ENCODE peak calls at places on chromosomes 2 and 18, in seven cellular contexts. One of them, this sample, is unnamed.

GRCh38 chr2:69911985-69912563 is 2.8 kb upstream of the MXD1 start:
- DNase-seq in tibial artery: no peak
- DNase-seq in fibroblast of lung: peak; percentile 50
- DNase-seq in HCT116: peak; percentile 46
- DNase-seq in lower lobe of right lung: no peak
- DNase-seq in brain microvascular endothelial cell: no peak
- DNase-seq in IMR-90: peak; percentile 58
- DNase-seq in this sample: no peak

GRCh38 chr2:18077724-18078123 is 199.3 kb downstream of the KCNS3 start:
- DNase-seq in tibial artery: no peak
- DNase-seq in fibroblast of lung: peak; percentile 97
- DNase-seq in HCT116: no peak
- DNase-seq in lower lobe of right lung: no peak
- DNase-seq in brain microvascular endothelial cell: peak; percentile 86
- DNase-seq in IMR-90: peak; percentile 69
- DNase-seq in this sample: no peak

GRCh38 chr18:59155140-59155539 is 15.5 kb downstream of the SEC11C start:
- DNase-seq in tibial artery: no peak
- DNase-seq in fibroblast of lung: peak; percentile 96
- DNase-seq in HCT116: no peak
- DNase-seq in lower lobe of right lung: no peak
- DNase-seq in brain microvascular endothelial cell: no peak
- DNase-seq in IMR-90: peak; percentile 95
- DNase-seq in this sample: no peak

GRCh38 chr2:85468704-85469349 is 50.3 kb downstream of the SH2D6 start:
- DNase-seq in tibial artery: peak; percentile 58
- DNase-seq in fibroblast of lung: peak; percentile 79
- DNase-seq in HCT116: peak; percentile 75
- DNase-seq in lower lobe of right lung: no peak
- DNase-seq in brain microvascular endothelial cell: no peak
- DNase-seq in IMR-90: peak; percentile 58
- DNase-seq in this sample: no peak

GRCh38 chr2:179594268-179595112 is 266.9 kb downstream of the ZNF385B start:
- DNase-seq in tibial artery: no peak
- DNase-seq in fibroblast of lung: peak; percentile 16
- DNase-seq in HCT116: no peak
- DNase-seq in lower lobe of right lung: no peak
- DNase-seq in brain microvascular endothelial cell: no peak
- DNase-seq in IMR-90: no peak
- DNase-seq in this sample: no peak

GRCh38 chr2:204152616-204153015 is 216.1 kb downstream of the ICOS start:
- DNase-seq in tibial artery: no peak
- DNase-seq in fibroblast of lung: peak; percentile 13
- DNase-seq in HCT116: no peak
- DNase-seq in lower lobe of right lung: no peak
- DNase-seq in brain microvascular endothelial cell: no peak
- DNase-seq in IMR-90: no peak
- DNase-seq in this sample: no peak

GRCh38 chr2:20449501-20450200 is 2.8 kb downstream of the RHOB start:
- DNase-seq in tibial artery: peak; percentile 48
- DNase-seq in fibroblast of lung: peak; percentile 30
- DNase-seq in HCT116: no peak
- DNase-seq in lower lobe of right lung: no peak
- DNase-seq in brain microvascular endothelial cell: no peak
- DNase-seq in IMR-90: peak; percentile 46
- DNase-seq in this sample: no peak

GRCh38 chr2:224816816-224817215 is 100.7 kb upstream of the CCDC195 start:
- DNase-seq in tibial artery: no peak
- DNase-seq in fibroblast of lung: peak; percentile 91
- DNase-seq in HCT116: peak; percentile 15
- DNase-seq in lower lobe of right lung: no peak
- DNase-seq in brain microvascular endothelial cell: peak; percentile 34
- DNase-seq in IMR-90: peak; percentile 89
- DNase-seq in this sample: no peak

GRCh38 chr2:72008608-72009007 is 139.1 kb downstream of the CYP26B1 start:
- DNase-seq in tibial artery: peak; percentile 32
- DNase-seq in fibroblast of lung: no peak
- DNase-seq in HCT116: no peak
- DNase-seq in lower lobe of right lung: no peak
- DNase-seq in brain microvascular endothelial cell: no peak
- DNase-seq in IMR-90: no peak
- DNase-seq in this sample: no peak

GRCh38 chr18:9380101-9380500 is 45.5 kb downstream of the TWSG1 start:
- DNase-seq in tibial artery: no peak
- DNase-seq in fibroblast of lung: peak; percentile 20
- DNase-seq in HCT116: no peak
- DNase-seq in lower lobe of right lung: no peak
- DNase-seq in brain microvascular endothelial cell: no peak
- DNase-seq in IMR-90: peak; percentile 48
- DNase-seq in this sample: no peak

GRCh38 chr18:13457327-13457726 is 238.8 kb downstream of the LDLRAD4 start:
- DNase-seq in tibial artery: peak; percentile 44
- DNase-seq in fibroblast of lung: no peak
- DNase-seq in HCT116: no peak
- DNase-seq in lower lobe of right lung: no peak
- DNase-seq in brain microvascular endothelial cell: no peak
- DNase-seq in IMR-90: no peak
- DNase-seq in this sample: no peak
- H3K27ac ChIP-seq in tibial artery: no peak overlapping the region
- H3K27ac ChIP-seq in fibroblast of lung: no peak overlapping the region
- H3K27ac ChIP-seq in HCT116: no peak overlapping the region
- H3K27ac ChIP-seq in lower lobe of right lung: no peak overlapping the region
- H3K27ac ChIP-seq in brain microvascular endothelial cell: no peak overlapping the region
- H3K27ac ChIP-seq in IMR-90: no peak overlapping the region
- H3K27ac ChIP-seq in this sample: no peak overlapping the region

GRCh38 chr2:31254237-31255203 is 20.6 kb downstream of the EHD3 start:
- DNase-seq in tibial artery: no peak
- DNase-seq in fibroblast of lung: no peak
- DNase-seq in HCT116: no peak
- DNase-seq in lower lobe of right lung: no peak
- DNase-seq in brain microvascular endothelial cell: no peak
- DNase-seq in IMR-90: no peak
- DNase-seq in this sample: no peak
- H3K4me3 ChIP-seq in tibial artery: no peak overlapping the region
- H3K4me3 ChIP-seq in fibroblast of lung: no peak overlapping the region
- H3K4me3 ChIP-seq in HCT116: no peak overlapping the region
- H3K4me3 ChIP-seq in lower lobe of right lung: no peak overlapping the region
- H3K4me3 ChIP-seq in brain microvascular endothelial cell: no peak overlapping the region
- H3K4me3 ChIP-seq in IMR-90: no peak overlapping the region
- H3K4me3 ChIP-seq in this sample: no peak overlapping the region

GRCh38 chr2:25159947-25160346 is 8.4 kb downstream of the POMC start:
- DNase-seq in tibial artery: no peak
- DNase-seq in fibroblast of lung: no peak
- DNase-seq in HCT116: no peak
- DNase-seq in lower lobe of right lung: peak; percentile 26
- DNase-seq in brain microvascular endothelial cell: no peak
- DNase-seq in IMR-90: peak; percentile 18
- DNase-seq in this sample: no peak
- TF ChIP-seq CTCF in tibial artery: no peak
- TF ChIP-seq CTCF in fibroblast of lung: no peak
- TF ChIP-seq CTCF in HCT116: no peak
- TF ChIP-seq CTCF in lower lobe of right lung: no peak
- TF ChIP-seq CTCF in brain microvascular endothelial cell: no peak
- TF ChIP-seq CTCF in IMR-90: no peak
- TF ChIP-seq CTCF in this sample: no peak

GRCh38 chr2:77488141-77488540 is 34.0 kb downstream of the LRRTM4 start:
- DNase-seq in tibial artery: no peak
- DNase-seq in fibroblast of lung: no peak
- DNase-seq in HCT116: no peak
- DNase-seq in lower lobe of right lung: no peak
- DNase-seq in brain microvascular endothelial cell: no peak
- DNase-seq in IMR-90: no peak
- DNase-seq in this sample: no peak
- H3K27ac ChIP-seq in tibial artery: no peak overlapping the region
- H3K27ac ChIP-seq in fibroblast of lung: no peak overlapping the region
- H3K27ac ChIP-seq in HCT116: no peak overlapping the region
- H3K27ac ChIP-seq in lower lobe of right lung: no peak overlapping the region
- H3K27ac ChIP-seq in brain microvascular endothelial cell: no peak overlapping the region
- H3K27ac ChIP-seq in IMR-90: no peak overlapping the region
- H3K27ac ChIP-seq in this sample: no peak overlapping the region